ENCODE peak calls at places on chromosomes 13 and 19, in four cellular contexts. I is CD4-positive, CD25-positive, alpha-beta regulatory T cell; F is Caco-2; N is cardiac muscle cell. V is an unnamed sample.

GRCh38 chr19:17755977-17756670 is 4.8 kb downstream of the FCHO1 start:
- DNase-seq in I (peak; percentile 34), F (peak; percentile 48), N (peak; percentile 83), V (peak; percentile 94)

GRCh38 chr19:8608858-8609209 is 1.7 kb downstream of the ADAMTS10 start:
- DNase-seq in I (no peak), F (no peak), N (no peak), V (no peak)

GRCh38 chr19:49570997-49571676 is 9.2 kb downstream of the NOSIP start:
- DNase-seq in I (peak; percentile 49), F (peak; percentile 47), N (peak; percentile 57), V (peak; percentile 44)

GRCh38 chr13:30113983-30114491 is 193.3 kb downstream of the KATNAL1 start:
- DNase-seq in I (no peak), F (peak; percentile 69), N (peak; percentile 47), V (no peak)

GRCh38 chr13:94550030-94550738 is 45.8 kb downstream of the TGDS start:
- DNase-seq in I (no peak), F (no peak), N (no peak), V (no peak)

GRCh38 chr13:53200498-53201453 is 172.2 kb downstream of the OLFM4 start:
- DNase-seq in I (no peak), F (no peak), N (peak; percentile 93), V (peak; percentile 94)

GRCh38 chr13:22114630-22115311 is 443.9 kb downstream of the FGF9 start:
- DNase-seq in I (peak; percentile 51), F (no peak), N (no peak), V (no peak)

GRCh38 chr19:35206855-35207254 is 21.7 kb downstream of the FAM187B start:
- DNase-seq in I (no peak), F (no peak), N (no peak), V (no peak)

GRCh38 chr19:6119031-6119430 is 8.7 kb upstream of the RFX2 start:
- DNase-seq in I (no peak), F (no peak), N (no peak), V (no peak)

GRCh38 chr13:106756446-106756845 is 188.5 kb upstream of the ARGLU1 start:
- DNase-seq in I (no peak), F (peak; percentile 31), N (peak; percentile 49), V (peak; percentile 12)

GRCh38 chr19:501646-502045 is 5.4 kb downstream of the MADCAM1 start:
- DNase-seq in I (no peak), F (no peak), N (no peak), V (peak; percentile 56)

GRCh38 chr19:50173144-50173543 is 10.1 kb upstream of the IZUMO2 start:
- DNase-seq in I (no peak), F (peak; percentile 34), N (no peak), V (no peak)

GRCh38 chr13:42539670-42540069 is 34.3 kb upstream of the TNFSF11 start:
- DNase-seq in I (no peak), F (no peak), N (no peak), V (no peak)

GRCh38 chr19:4773047-4773640 is 18.4 kb upstream of the FEM1A start:
- DNase-seq in I (no peak), F (no peak), N (no peak), V (no peak)

GRCh38 chr13:27961227-27962085 is 7.7 kb downstream of the CDX2 start:
- DNase-seq in I (no peak), F (no peak), N (no peak), V (peak; percentile 71)

GRCh38 chr19:41706741-41707501 is 1.5 kb upstream of the CEACAM5 start:
- DNase-seq in I (peak; percentile 77), F (peak; percentile 85), N (no peak), V (peak; percentile 93)

GRCh38 chr19:13036366-13036976 is 41.2 kb downstream of the NFIX start:
- DNase-seq in I (no peak), F (peak; percentile 60), N (no peak), V (no peak)

GRCh38 chr19:49593233-49594113 is 2.5 kb downstream of the PRR12 start:
- DNase-seq in I (peak; percentile 90), F (peak; percentile 79), N (peak; percentile 96), V (peak; percentile 100)

GRCh38 chr13:63773476-63773875 is 2357.8 kb upstream of the PCDH20 start:
- DNase-seq in I (no peak), F (no peak), N (no peak), V (no peak)

GRCh38 chr19:50820549-50821247 is 2.9 kb downstream of the KLK1 start:
- DNase-seq in I (no peak), F (no peak), N (no peak), V (peak; percentile 82)

GRCh38 chr13:58704953-58705352 is 1073.4 kb downstream of the PCDH17 start:
- DNase-seq in I (no peak), F (no peak), N (no peak), V (no peak)

GRCh38 chr13:52447815-52448552 is 2.5 kb downstream of the VPS36 start:
- DNase-seq in I (no peak), F (no peak), N (no peak), V (no peak)

GRCh38 chr19:11539495-11540365 is 1.1 kb downstream of the CNN1 start:
- DNase-seq in I (no peak), F (no peak), N (peak; percentile 91), V (peak; percentile 94)

GRCh38 chr19:33910922-33911321 is 114.3 kb downstream of the KCTD15 start:
- DNase-seq in I (no peak), F (no peak), N (no peak), V (no peak)

GRCh38 chr19:778910-779653 is 18.2 kb upstream of the PTBP1 start:
- DNase-seq in I (no peak), F (peak; percentile 58), N (no peak), V (peak; percentile 58)

GRCh38 chr13:114099191-114099590 is 33.2 kb downstream of the RASA3 start:
- DNase-seq in I (no peak), F (no peak), N (peak; percentile 82), V (peak; percentile 88)
- H3K4me3 ChIP-seq in I (no peak overlapping the region), F (no peak overlapping the region), N (no peak overlapping the region), V (no peak overlapping the region)

GRCh38 chr13:20977394-20977793 is 74.8 kb upstream of the XPO4 start:
- DNase-seq in I (no peak), F (no peak), N (no peak), V (no peak)

GRCh38 chr13:20983386-20983785 is 78.0 kb downstream of the LATS2 start:
- DNase-seq in I (no peak), F (no peak), N (no peak), V (no peak)

GRCh38 chr13:20980420-20980819 is 77.9 kb upstream of the XPO4 start:
- DNase-seq in I (no peak), F (no peak), N (peak; percentile 16), V (no peak)

GRCh38 chr13:20981370-20982095 is 79.0 kb upstream of the XPO4 start:
- DNase-seq in I (no peak), F (no peak), N (no peak), V (no peak)

DNA sequence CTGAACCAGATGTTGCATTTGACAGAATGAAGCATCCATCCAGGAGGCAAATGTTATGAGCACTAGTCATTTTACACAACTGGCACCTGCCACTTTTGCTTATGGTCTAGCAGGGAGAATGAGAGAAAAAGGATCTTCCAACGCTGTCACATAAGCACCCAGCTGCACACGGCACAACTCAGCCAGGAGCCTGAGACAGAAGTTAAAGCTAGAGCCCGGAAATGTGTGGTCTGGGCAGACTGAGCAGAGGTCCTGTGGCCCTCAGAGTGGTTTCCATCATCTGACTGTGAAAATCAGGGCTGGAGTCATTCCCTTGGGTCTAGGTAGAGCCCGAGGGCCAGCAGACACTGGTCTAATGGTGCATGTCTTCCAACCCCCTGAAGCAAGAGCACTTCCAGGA is 78.4 kb upstream of the XPO4 start:
- DNase-seq in I (no peak), F (no peak), N (no peak), V (no peak)
- H3K36me3 ChIP-seq in I (no peaks in the 10 kb centered on the region), F (peaks cover 7% of the 10 kb centered on the region), N (peaks cover 31% of the 10 kb centered on the region), V (peaks cover 25% of the 10 kb centered on the region)

GRCh38 chr13:112165712-112166111 is 98.8 kb downstream of the SOX1 start:
- DNase-seq in I (no peak), F (no peak), N (no peak), V (no peak)

GRCh38 chr13:112159575-112160547 is 92.9 kb downstream of the SOX1 start:
- DNase-seq in I (no peak), F (peak; percentile 42), N (no peak), V (no peak)

GRCh38 chr13:112161441-112162301 is 94.7 kb downstream of the SOX1 start:
- DNase-seq in I (no peak), F (no peak), N (no peak), V (peak; percentile 92)

GRCh38 chr13:112158961-112159360 is 92.0 kb downstream of the SOX1 start:
- DNase-seq in I (no peak), F (no peak), N (no peak), V (no peak)

DNA sequence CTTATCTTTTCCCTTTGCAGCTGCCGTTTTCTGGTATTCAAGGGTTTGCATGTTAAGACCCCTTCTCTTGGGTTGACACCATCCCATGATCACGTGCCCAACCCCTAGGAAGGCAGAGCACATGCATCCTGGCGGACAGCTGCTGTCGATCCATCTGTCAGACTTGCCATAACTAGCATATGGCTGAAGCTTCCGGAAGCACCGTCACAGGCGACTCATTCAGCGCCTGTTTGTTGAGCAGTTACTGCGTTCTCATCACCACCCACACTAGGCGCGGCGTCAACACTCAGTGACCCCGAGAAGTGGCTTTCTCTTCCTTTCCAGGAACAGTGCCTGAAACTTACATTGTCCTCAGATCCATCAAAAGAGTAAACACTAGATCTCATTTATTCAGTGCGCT is 93.6 kb downstream of the SOX1 start:
- DNase-seq in I (no peak), F (no peak), N (no peak), V (no peak)
- H3K27me3 ChIP-seq in I (no peaks in the 10 kb centered on the region), F (no peaks in the 10 kb centered on the region), N (no peaks in the 10 kb centered on the region), V (no peaks in the 10 kb centered on the region)

GRCh38 chr13:97978661-97979450 is 25.4 kb downstream of the IPO5 start:
- DNase-seq in I (no peak), F (no peak), N (no peak), V (peak; percentile 35)
- H3K4me3 ChIP-seq in I (peak overlapping the region; percentile 90), F (no peak overlapping the region), N (peak overlapping the region; percentile 96), V (peak overlapping the region; percentile 89)

GRCh38 chr13:110469597-110469996 is 91.9 kb downstream of the RAB20 start:
- DNase-seq in I (no peak), F (no peak), N (no peak), V (no peak)
- H3K36me3 ChIP-seq in I (no peaks in the 10 kb centered on the region), F (no peaks in the 10 kb centered on the region), N (peaks cover 7% of the 10 kb centered on the region), V (peaks cover 21% of the 10 kb centered on the region)

GRCh38 chr19:14703833-14704232 is 14.0 kb downstream of the ZNF333 start:
- DNase-seq in I (no peak), F (no peak), N (no peak), V (no peak)

GRCh38 chr19:14704450-14704849 is 14.6 kb downstream of the ZNF333 start:
- DNase-seq in I (no peak), F (no peak), N (no peak), V (no peak)

GRCh38 chr19:14695471-14695870 is 5.6 kb downstream of the ZNF333 start:
- DNase-seq in I (no peak), F (no peak), N (no peak), V (no peak)

GRCh38 chr19:14699641-14700040 is 9.8 kb downstream of the ZNF333 start:
- DNase-seq in I (no peak), F (no peak), N (no peak), V (no peak)

GRCh38 chr19:14700711-14701110 is 10.9 kb downstream of the ZNF333 start:
- DNase-seq in I (no peak), F (no peak), N (no peak), V (no peak)
- H3K27me3 ChIP-seq in I (no peaks in the 10 kb centered on the region), F (no peaks in the 10 kb centered on the region), N (no peaks in the 10 kb centered on the region), V (no peaks in the 10 kb centered on the region)

V was measured in H7.